ENCODE peak calls at places on chromosome 3, in four cellular contexts. T is stimulated activated CD8-positive, alpha-beta memory T cell treated with anti-CD3 and anti-CD28 coated beads, Interleukin-2, amount 100 ng/mL, for 1 hour; I is amygdala; G is RPMI8226. Q is an unnamed sample.

GRCh38 chr3:134328147-134328591 is 46.1 kb downstream of the AMOTL2 start:
- DNase-seq in G (no peak), I (no peak), T (no peak), Q (peak)

GRCh38 chr3:128847631-128848370 is 31.6 kb upstream of the ACAD9 start:
- DNase-seq in T (no peak), I (no peak), G (no peak), Q (no peak)

GRCh38 chr3:31106204-31106603 is 211.7 kb upstream of the GADL1 start:
- DNase-seq in I (no peak), G (no peak), T (no peak), Q (peak)

GRCh38 chr3:64079369-64080160 is 56.3 kb upstream of the PSMD6 start:
- DNase-seq in G (no peak), T (no peak), I (no peak), Q (no peak)

GRCh38 chr3:186303985-186304384 is 58.0 kb downstream of the DGKG start:
- DNase-seq in T (no peak), I (no peak), G (no peak), Q (no peak)

GRCh38 chr3:114686624-114687023 is 392.8 kb downstream of the TIGIT start:
- DNase-seq in G (no peak), I (no peak), T (no peak), Q (no peak)

GRCh38 chr3:174191895-174192294 is 667.2 kb upstream of the NAALADL2 start:
- DNase-seq in I (no peak), G (no peak), T (no peak), Q (no peak)

GRCh38 chr3:4565806-4566501 is 72.8 kb downstream of the ITPR1 start:
- DNase-seq in T (no peak), G (no peak), I (no peak), Q (no peak)

GRCh38 chr3:195032106-195032759 is 238.7 kb downstream of the XXYLT1 start:
- DNase-seq in I (no peak), T (no peak), G (no peak), Q (no peak)

GRCh38 chr3:105786241-105786640 is 82.6 kb downstream of the CBLB start:
- DNase-seq in G (no peak), T (no peak), I (no peak), Q (no peak)

GRCh38 chr3:171374661-171375285 is 85.4 kb downstream of the TNIK start:
- DNase-seq in T (no peak), I (no peak), G (no peak), Q (peak)

GRCh38 chr3:65952842-65953241 is 85.9 kb downstream of the MAGI1 start:
- DNase-seq in T (no peak), I (no peak), G (no peak), Q (no peak)

GRCh38 chr3:190430906-190431305 is 18.8 kb downstream of the TMEM207 start:
- DNase-seq in G (no peak), I (no peak), T (no peak), Q (no peak)

GRCh38 chr3:146221276-146221675 is 29.6 kb downstream of the PLSCR4 start:
- DNase-seq in I (no peak), G (no peak), T (no peak), Q (no peak)

GRCh38 chr3:49930241-49930690 is 655 bp upstream of the MON1A start:
- DNase-seq in T (no peak), I (no peak), G (no peak), Q (no peak)

GRCh38 chr3:42572278-42572677 is 9.5 kb downstream of the SEC22C start:
- DNase-seq in G (peak), I (no peak), T (no peak), Q (peak)

GRCh38 chr3:98021821-98022220 is 13.3 kb downstream of the GABRR3 start:
- DNase-seq in G (no peak), I (no peak), T (no peak), Q (no peak)

GRCh38 chr3:34872406-34872805 is 766.9 kb upstream of the ARPP21 start:
- DNase-seq in T (no peak), G (no peak), I (no peak), Q (no peak)

GRCh38 chr3:177300039-177300833 is 103.0 kb upstream of the TBL1XR1 start:
- DNase-seq in I (no peak), G (peak), T (no peak), Q (peak)

GRCh38 chr3:146223401-146224373 is 27.2 kb downstream of the PLSCR4 start:
- DNase-seq in I (no peak), T (no peak), G (no peak), Q (peak)

GRCh38 chr3:58231666-58232065 is 5.9 kb upstream of the ABHD6 start:
- DNase-seq in G (no peak), I (no peak), T (no peak), Q (no peak)

GRCh38 chr3:124620600-124621063 is 109.6 kb upstream of the UMPS start:
- DNase-seq in G (peak), T (no peak), I (no peak), Q (peak)

GRCh38 chr3:161796780-161797179 is 300.2 kb downstream of the OTOL1 start:
- DNase-seq in I (no peak), T (no peak), G (no peak), Q (no peak)

GRCh38 chr3:188792788-188793187 is 379.0 kb upstream of the TPRG1 start:
- DNase-seq in T (no peak), G (peak), I (peak), Q (no peak)

GRCh38 chr3:37964716-37965115 is 25.9 kb upstream of the VILL start:
- DNase-seq in G (no peak), T (no peak), I (no peak), Q (peak)

GRCh38 chr3:177679568-177680441 is 482.5 kb upstream of the TBL1XR1 start:
- DNase-seq in G (no peak), I (no peak), T (no peak), Q (no peak)

GRCh38 chr3:141738636-141739363 is 702 bp downstream of the RNF7 start:
- DNase-seq in G (peak), T (no peak), I (no peak), Q (peak)

GRCh38 chr3:8865697-8866096 is 96.3 kb upstream of the OXTR start:
- DNase-seq in G (no peak), I (no peak), T (no peak), Q (no peak)

GRCh38 chr3:177516130-177517011 is 319.1 kb upstream of the TBL1XR1 start:
- DNase-seq in G (no peak), I (no peak), T (no peak), Q (no peak)

GRCh38 chr3:148211725-148212124 is 486.0 kb upstream of the AGTR1 start:
- DNase-seq in T (no peak), I (no peak), G (no peak), Q (peak)

GRCh38 chr3:187746479-187747335 is 1.4 kb upstream of the BCL6 start:
- DNase-seq in I (no peak), T (no peak), G (no peak), Q (no peak)

GRCh38 chr3:46710671-46711295 is 6.9 kb downstream of the PRSS50 start:
- DNase-seq in T (no peak), G (no peak), I (no peak), Q (no peak)

GRCh38 chr3:188647237-188647636 is 493.3 kb downstream of the LPP start:
- DNase-seq in I (no peak), T (no peak), G (no peak), Q (no peak)

GRCh38 chr3:54954019-54954418 is 26.2 kb upstream of the LRTM1 start:
- DNase-seq in I (no peak), T (no peak), G (no peak), Q (peak)

GRCh38 chr3:57154470-57154869 is 10.7 kb downstream of the IL17RD start:
- DNase-seq in G (no peak), T (no peak), I (no peak), Q (no peak)

GRCh38 chr3:123036352-123037014 is 8.9 kb upstream of the SEMA5B start:
- DNase-seq in G (no peak), T (no peak), I (no peak), Q (no peak)

GRCh38 chr3:2099028-2099671 is 484 bp downstream of the CNTN4 start:
- DNase-seq in G (no peak), T (no peak), I (no peak), Q (no peak)

Q was measured in LoVo.